ENCODE peak calls at places on chromosomes 11 and 22, in nine cellular contexts. K is K562; A is endothelial cell of umbilical vein; X is A549; P is psoas muscle; H is CD4-positive, alpha-beta T cell; N is HCT116; J is ovary; Y is left ventricle myocardium inferior. T is an unnamed sample.
A peak's percentile ranks its signal among the peaks of the same experiment; 100 is the strongest.

GRCh38 chr11:10155793-10156490 is 138.1 kb downstream of the SBF2 start:
- DNase-seq in K (no peak), A (no peak), X (no peak), P (no peak), H (no peak), N (peak; percentile 0), J (no peak), Y (no peak), T (no peak)

GRCh38 chr11:126654886-126655806 is 299.7 kb downstream of the ST3GAL4 start:
- DNase-seq in K (no peak), A (no peak), X (no peak), P (no peak), H (no peak), N (no peak), J (no peak), Y (no peak), T (no peak)

GRCh38 chr11:61874460-61874809 is 16.9 kb downstream of the FADS3 start:
- DNase-seq in K (no peak), A (no peak), X (no peak), P (no peak), H (no peak), N (no peak), J (no peak), Y (peak; percentile 72), T (no peak)

GRCh38 chr11:2685051-2685450 is 14.7 kb downstream of the KCNQ1OT1 start:
- DNase-seq in K (no peak), A (no peak), X (no peak), P (no peak), H (no peak), N (no peak), J (peak; percentile 4), Y (no peak), T (no peak)

GRCh38 chr11:721913-722811 is 16.1 kb downstream of the EPS8L2 start:
- DNase-seq in K (peak; percentile 50), A (no peak), X (no peak), P (no peak), H (peak; percentile 57), N (no peak), J (no peak), Y (no peak), T (no peak)

GRCh38 chr11:70319694-70320093 is 49.2 kb downstream of the PPFIA1 start:
- DNase-seq in K (no peak), A (peak; percentile 57), X (no peak), P (no peak), H (no peak), N (no peak), J (no peak), Y (peak; percentile 41), T (no peak)

GRCh38 chr11:2995091-2995561 is 3.0 kb upstream of the NAP1L4 start:
- DNase-seq in K (no peak), A (no peak), X (no peak), P (no peak), H (no peak), N (no peak), J (no peak), Y (no peak), T (peak; percentile 70)

GRCh38 chr22:42142771-42143461 is 12.3 kb upstream of the CYP2D6 start:
- DNase-seq in K (no peak), A (no peak), X (no peak), P (peak; percentile 50), H (no peak), N (no peak), J (no peak), Y (no peak), T (no peak)

GRCh38 chr11:1691878-1692707 is 4.9 kb upstream of the KRTAP5-6 start:
- DNase-seq in K (no peak), A (no peak), X (no peak), P (no peak), H (no peak), N (no peak), J (no peak), Y (no peak), T (peak; percentile 59)

GRCh38 chr11:70464509-70465361 is 66.4 kb downstream of the CTTN start:
- DNase-seq in K (no peak), A (no peak), X (no peak), P (no peak), H (no peak), N (no peak), J (no peak), Y (no peak), T (no peak)

GRCh38 chr22:37140686-37141323 is 8.9 kb downstream of the IL2RB start:
- DNase-seq in K (no peak), A (no peak), X (no peak), P (no peak), H (no peak), N (no peak), J (no peak), Y (no peak), T (no peak)

GRCh38 chr11:117072517-117073218 is 25.6 kb downstream of the SIK3 start:
- DNase-seq in K (peak; percentile 49), A (peak; percentile 90), X (peak; percentile 87), P (no peak), H (no peak), N (peak; percentile 91), J (no peak), Y (no peak), T (no peak)

GRCh38 chr11:63841554-63841953 is 2.6 kb downstream of the MARK2 start:
- DNase-seq in K (no peak), A (peak; percentile 29), X (no peak), P (no peak), H (no peak), N (no peak), J (no peak), Y (no peak), T (no peak)

GRCh38 chr11:35144103-35144741 is 5.3 kb downstream of the CD44 start:
- DNase-seq in K (no peak), A (no peak), X (no peak), P (no peak), H (peak; percentile 59), N (no peak), J (no peak), Y (no peak), T (no peak)

GRCh38 chr11:108496643-108497256 is 1.4 kb downstream of the POGLUT3 start:
- DNase-seq in K (peak; percentile 38), A (no peak), X (no peak), P (no peak), H (no peak), N (no peak), J (no peak), Y (no peak), T (no peak)
- H3K27ac ChIP-seq in K (peak overlapping the region; percentile 97), A (peak overlapping the region; percentile 81), X (peak overlapping the region; percentile 95), P (peak overlapping the region; percentile 93), H (peak overlapping the region; percentile 66), N (peak overlapping the region; percentile 97), J (no peak overlapping the region), Y (peak overlapping the region; percentile 97), T (peak overlapping the region; percentile 99)

DNA sequence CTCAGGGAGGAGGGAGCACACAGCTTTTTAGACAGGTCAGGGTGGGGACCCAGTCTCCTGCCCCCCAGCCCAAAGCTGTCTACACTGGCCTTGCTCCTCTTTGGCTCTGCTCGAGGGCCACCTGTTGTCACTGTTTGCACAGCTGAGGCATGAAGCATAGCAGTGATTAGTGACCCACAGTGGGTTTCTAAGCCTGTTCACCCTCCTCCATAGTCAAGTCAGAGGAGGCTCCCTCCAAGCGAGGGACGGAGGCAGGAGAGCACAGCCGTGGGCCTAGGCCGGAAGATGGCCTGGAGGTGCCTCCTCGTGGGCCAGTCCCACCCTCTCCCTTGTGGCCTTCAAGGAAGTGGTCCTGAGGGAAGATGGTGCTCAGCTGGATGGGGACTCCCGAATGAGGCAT is 241.1 kb downstream of the GRIK4 start:
- DNase-seq in K (no peak), A (no peak), X (no peak), P (no peak), H (no peak), N (no peak), J (no peak), Y (no peak), T (no peak)
- H3K27ac ChIP-seq in K (no peak overlapping the region), A (no peak overlapping the region), X (no peak overlapping the region), P (no peak overlapping the region), H (no peak overlapping the region), N (no peak overlapping the region), J (no peak overlapping the region), Y (no peak overlapping the region), T (no peak overlapping the region)

GRCh38 chr22:31291403-31291715 is 929 bp downstream of the PIK3IP1 start:
- DNase-seq in K (no peak), A (no peak), X (no peak), P (no peak), H (no peak), N (no peak), J (no peak), Y (no peak), T (no peak)

GRCh38 chr22:31296258-31296657 is 4.0 kb upstream of the PIK3IP1 start:
- DNase-seq in K (no peak), A (peak; percentile 70), X (no peak), P (no peak), H (no peak), N (no peak), J (no peak), Y (no peak), T (no peak)

GRCh38 chr22:31295831-31296230 is 3.5 kb upstream of the PIK3IP1 start:
- DNase-seq in K (peak; percentile 40), A (peak; percentile 50), X (no peak), P (no peak), H (no peak), N (no peak), J (no peak), Y (no peak), T (no peak)

GRCh38 chr22:31291716-31292644 is at the start of gene PIK3IP1:
- DNase-seq in K (peak; percentile 64), A (peak; percentile 92), X (peak; percentile 79), P (peak; percentile 93), H (peak; percentile 89), N (peak; percentile 51), J (peak; percentile 84), Y (peak; percentile 89), T (peak; percentile 90)

GRCh38 chr22:31295413-31295812 is 3.1 kb upstream of the PIK3IP1 start:
- DNase-seq in K (no peak), A (no peak), X (no peak), P (no peak), H (no peak), N (no peak), J (no peak), Y (no peak), T (no peak)
- H3K27ac ChIP-seq in K (peak overlapping the region; percentile 43), A (no peak overlapping the region), X (no peak overlapping the region), P (peak overlapping the region; percentile 62), H (no peak overlapping the region), N (no peak overlapping the region), J (peak overlapping the region; percentile 42), Y (peak overlapping the region; percentile 72), T (peak overlapping the region; percentile 69)

GRCh38 chr22:48807155-48807554 is 1020.5 kb downstream of the BRD1 start:
- DNase-seq in K (no peak), A (no peak), X (no peak), P (no peak), H (no peak), N (no peak), J (no peak), Y (no peak), T (no peak)

GRCh38 chr22:48805516-48805915 is 1022.2 kb downstream of the BRD1 start:
- DNase-seq in K (no peak), A (no peak), X (no peak), P (no peak), H (no peak), N (no peak), J (no peak), Y (no peak), T (peak; percentile 49)

GRCh38 chr22:48804811-48805301 is 1022.8 kb downstream of the BRD1 start:
- DNase-seq in K (no peak), A (no peak), X (no peak), P (no peak), H (no peak), N (no peak), J (no peak), Y (no peak), T (peak; percentile 49)

GRCh38 chr22:48806227-48806781 is 1021.4 kb downstream of the BRD1 start:
- DNase-seq in K (no peak), A (no peak), X (no peak), P (no peak), H (no peak), N (no peak), J (no peak), Y (no peak), T (no peak)

GRCh38 chr22:48808038-48808960 is 1019.4 kb downstream of the BRD1 start:
- DNase-seq in K (no peak), A (no peak), X (no peak), P (no peak), H (no peak), N (no peak), J (no peak), Y (no peak), T (no peak)
- H3K27ac ChIP-seq in K (no peak overlapping the region), A (no peak overlapping the region), X (no peak overlapping the region), P (no peak overlapping the region), H (no peak overlapping the region), N (no peak overlapping the region), J (no peak overlapping the region), Y (no peak overlapping the region), T (no peak overlapping the region)

T was measured in coronary artery.